ENCODE peak calls at places on chromosomes 11 and 22, in five cellular contexts. C is tibial nerve, N is fibroblast of lung, L is gastrocnemius medialis, Y is fibroblast of the aortic adventitia. S is an unnamed sample.

GRCh38 chr11:95676280-95676679 is 113.3 kb downstream of the FAM76B start:
- DNase-seq in C (no peak), N (no peak), L (no peak), Y (no peak), S (no peak)

GRCh38 chr11:10592331-10592730 is 23.9 kb upstream of the LYVE1 start:
- DNase-seq in C (no peak), N (peak), L (no peak), Y (peak), S (peak)

GRCh38 chr11:102522332-102523207 is 8.0 kb downstream of the MMP7 start:
- DNase-seq in C (no peak), N (no peak), L (no peak), Y (no peak), S (no peak)

GRCh38 chr11:95324826-95325225 is 93.8 kb upstream of the SESN3 start:
- DNase-seq in C (no peak), N (peak), L (no peak), Y (no peak), S (no peak)

GRCh38 chr11:13215157-13215556 is 62.4 kb upstream of the BMAL1 start:
- DNase-seq in C (no peak), N (peak), L (no peak), Y (peak), S (peak)

GRCh38 chr11:13384837-13385417 is 78.1 kb downstream of the BTBD10 start:
- DNase-seq in C (peak), N (peak), L (no peak), Y (peak), S (peak)

GRCh38 chr11:120185678-120186407 is 25.0 kb upstream of the OAF start:
- DNase-seq in C (no peak), N (no peak), L (no peak), Y (no peak), S (no peak)

GRCh38 chr11:121589946-121590537 is 137.3 kb upstream of the SORL1-AS1 start:
- DNase-seq in C (no peak), N (no peak), L (no peak), Y (no peak), S (no peak)

GRCh38 chr11:79055866-79056632 is 384.8 kb downstream of the TENM4 start:
- DNase-seq in C (no peak), N (peak), L (no peak), Y (peak), S (peak)

GRCh38 chr11:121354192-121354591 is 61.6 kb downstream of the SC5D start:
- DNase-seq in C (no peak), N (no peak), L (no peak), Y (no peak), S (no peak)

GRCh38 chr11:70268526-70268925 is 2.0 kb upstream of the PPFIA1 start:
- DNase-seq in C (no peak), N (no peak), L (no peak), Y (no peak), S (no peak)

GRCh38 chr11:2653930-2654739 is 45.7 kb downstream of the KCNQ1OT1 start:
- DNase-seq in C (no peak), N (no peak), L (no peak), Y (no peak), S (no peak)

GRCh38 chr22:25404923-25405853 is 159.3 kb upstream of the GRK3 start:
- DNase-seq in C (peak), N (peak), L (peak), Y (peak), S (peak)

GRCh38 chr22:31442768-31443489 is 43.5 kb downstream of the DRG1 start:
- DNase-seq in C (no peak), N (no peak), L (no peak), Y (no peak), S (no peak)

GRCh38 chr22:39433476-39434242 is 23.2 kb upstream of the MGAT3 start:
- DNase-seq in C (no peak), N (no peak), L (no peak), Y (no peak), S (no peak)

GRCh38 chr11:1966531-1966930 is 19.4 kb downstream of the MRPL23 start:
- DNase-seq in C (no peak), N (no peak), L (peak), Y (no peak), S (no peak)

GRCh38 chr11:118224512-118225180 is at the start of gene JAML:
- DNase-seq in C (no peak), N (no peak), L (no peak), Y (no peak), S (no peak)

GRCh38 chr11:124194696-124195418 is 11.7 kb downstream of the OR10D3 start:
- DNase-seq in C (peak), N (peak), L (no peak), Y (peak), S (peak)

DNA sequence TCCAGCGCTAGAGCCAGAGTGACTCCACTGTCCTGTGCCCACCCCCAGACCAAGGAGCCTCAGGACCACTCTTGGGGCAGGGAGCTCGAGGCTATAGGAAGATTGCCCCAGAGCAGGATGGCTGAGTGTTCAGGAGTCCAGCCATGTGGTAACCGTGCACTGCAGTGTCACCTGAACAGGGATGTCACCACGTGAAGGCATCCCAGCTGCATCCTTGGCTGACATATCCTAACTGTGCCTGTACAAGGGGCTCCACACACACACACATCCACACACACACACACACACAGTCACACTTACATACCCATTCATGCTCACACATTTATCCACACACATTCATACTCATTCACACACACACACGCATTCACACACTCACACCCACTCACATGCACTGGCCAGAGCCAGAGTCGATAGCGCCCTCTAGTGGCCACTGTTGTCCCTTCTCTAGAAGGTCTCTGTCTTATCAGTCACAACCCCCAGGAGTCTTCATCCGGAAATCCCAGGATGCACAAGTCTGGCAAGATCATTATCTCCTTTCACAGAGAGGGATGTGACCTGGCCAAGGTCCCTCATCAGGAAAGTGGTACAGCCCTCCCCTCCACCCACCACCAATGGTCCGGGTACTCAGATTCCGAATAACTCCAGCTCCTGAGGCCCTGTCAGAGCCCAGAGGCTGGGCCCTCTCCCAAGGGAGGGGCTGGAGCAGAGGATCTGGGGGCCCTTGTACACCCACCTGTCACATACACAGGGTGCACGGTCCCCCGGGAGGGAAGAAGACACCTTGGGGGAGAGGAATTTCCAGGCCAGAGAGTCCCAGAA is 55.1 kb downstream of the IGLL5 start:
- DNase-seq in C (peak), N (peak), L (no peak), Y (peak), S (peak)
- TF ChIP-seq CTCF in C (peak), N (peak), L (peak), Y (peak), S (peak)

DNA sequence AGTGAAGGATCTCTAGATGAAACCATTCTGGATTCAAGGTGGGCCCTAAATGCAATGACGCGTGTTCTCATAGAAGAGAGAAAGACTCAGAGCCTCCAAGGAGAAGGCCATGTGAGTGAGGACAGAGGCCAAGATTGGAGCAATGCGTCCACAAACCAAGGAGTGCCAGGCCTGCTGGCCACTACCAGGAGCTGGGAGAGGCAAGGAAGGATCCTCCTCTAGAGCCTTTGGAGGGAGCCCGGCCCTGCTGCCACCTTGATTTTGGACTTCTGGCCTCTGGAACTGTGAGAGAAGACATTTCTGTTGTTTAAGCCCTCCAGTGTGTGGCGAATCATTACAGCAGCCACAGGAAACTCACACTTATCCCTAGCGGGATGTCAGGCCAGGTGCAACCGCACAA is 52.7 kb upstream of the SHANK2 start:
- DNase-seq in C (no peak), N (no peak), L (no peak), Y (no peak), S (no peak)
- TF ChIP-seq CTCF in C (no peak), N (no peak), L (no peak), Y (no peak), S (no peak)

DNA sequence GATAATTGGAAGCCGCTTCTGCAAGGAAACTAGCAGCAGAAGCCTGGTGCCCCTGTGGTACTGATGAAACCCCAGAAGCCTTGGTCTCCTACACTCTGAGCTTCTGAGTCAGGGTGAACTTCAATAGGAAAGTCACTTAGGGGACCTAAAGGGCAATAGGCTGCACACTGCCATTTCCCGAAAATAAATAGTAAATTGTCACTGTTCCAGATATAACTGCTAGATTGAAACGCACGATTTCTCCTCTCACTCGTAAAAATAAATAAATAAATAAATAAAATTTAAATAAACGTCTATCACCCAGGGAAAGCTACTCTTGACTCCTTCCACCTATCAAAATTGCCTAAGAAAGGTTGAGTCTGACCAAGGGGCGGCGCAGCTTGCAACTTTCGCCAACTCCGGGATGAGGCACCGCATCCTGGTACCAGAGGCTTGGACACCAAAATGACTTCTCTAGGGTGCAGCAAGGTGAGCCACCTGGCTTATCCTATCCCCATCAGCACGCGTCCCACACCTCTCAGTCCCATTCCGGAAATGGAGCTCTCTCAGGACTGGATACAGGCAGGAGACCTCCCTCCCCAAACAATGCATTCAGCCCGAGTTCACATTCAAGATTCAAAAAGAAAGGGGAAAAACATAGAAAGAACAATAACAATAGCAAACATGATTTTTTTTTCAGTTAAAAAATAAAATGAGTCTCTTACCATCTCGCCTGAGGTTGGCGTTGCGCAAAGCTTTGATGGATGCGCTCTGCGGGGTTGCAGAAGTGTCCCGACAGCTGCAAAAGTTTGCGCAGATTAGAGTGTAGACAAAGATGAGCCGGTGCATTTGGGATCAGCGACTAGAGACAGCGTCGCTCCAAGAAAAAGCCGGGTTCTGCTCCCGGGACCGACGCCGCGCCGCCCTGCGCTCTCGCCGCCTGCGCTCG is 583 bp downstream of the PDGFD start:
- DNase-seq in C (no peak), N (peak), L (no peak), Y (peak), S (peak)
- TF ChIP-seq CTCF in C (no peak), N (no peak), L (no peak), Y (peak), S (no peak)

GRCh38 chr11:36149538-36150242 is 139.5 kb downstream of the COMMD9 start:
- DNase-seq in C (peak), N (peak), L (peak), Y (peak), S (peak)
- TF ChIP-seq CTCF in C (peak), N (peak), L (no peak), Y (peak), S (peak)

DNA sequence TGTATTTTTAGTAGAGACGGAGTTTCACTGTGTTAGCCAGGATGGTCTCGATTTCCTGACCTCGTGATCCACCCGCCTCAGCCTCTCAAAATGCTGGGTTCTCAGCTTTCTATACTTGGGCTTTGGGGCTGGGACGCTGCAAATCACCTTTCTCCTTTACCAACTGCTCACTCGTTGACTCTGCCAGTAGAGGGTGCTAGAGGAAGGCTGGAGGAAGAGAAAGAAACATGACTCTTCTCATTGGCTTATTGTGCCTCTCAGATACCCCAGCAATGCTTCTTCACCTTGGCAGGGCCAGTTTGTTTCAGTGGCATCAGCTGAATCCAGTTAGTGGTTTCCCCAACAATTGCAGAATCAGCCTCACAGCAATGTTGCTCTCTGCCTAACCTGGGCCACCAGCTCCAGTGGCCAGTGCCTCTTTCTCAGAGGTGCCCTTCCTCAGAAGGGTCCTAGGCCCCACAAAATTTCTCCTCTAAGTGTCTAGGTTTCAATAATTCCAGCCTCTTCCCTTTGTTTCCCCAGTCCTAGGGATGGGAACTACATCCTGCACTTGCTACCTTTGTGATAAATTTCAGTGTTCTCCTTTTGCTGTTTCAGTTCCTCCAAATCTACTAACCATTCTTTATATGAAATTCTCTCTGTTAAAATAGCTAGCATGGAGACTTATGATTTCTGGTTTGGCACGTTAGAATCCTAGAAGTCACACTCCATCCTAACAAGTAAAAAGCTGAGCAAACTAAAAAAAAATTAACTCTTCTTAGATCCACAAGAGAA is 71.5 kb upstream of the VSTM5 start:
- DNase-seq in C (no peak), N (peak), L (no peak), Y (peak), S (peak)
- TF ChIP-seq CTCF in C (no peak), N (peak), L (no peak), Y (peak), S (peak)

GRCh38 chr11:33861911-33862310 is 30.0 kb downstream of the LMO2 start:
- DNase-seq in C (no peak), N (no peak), L (no peak), Y (no peak), S (no peak)

GRCh38 chr11:33860926-33861325 is 30.9 kb downstream of the LMO2 start:
- DNase-seq in C (no peak), N (no peak), L (no peak), Y (no peak), S (no peak)

GRCh38 chr11:33861366-33861765 is 30.5 kb downstream of the LMO2 start:
- DNase-seq in C (no peak), N (no peak), L (no peak), Y (no peak), S (no peak)

GRCh38 chr11:33864479-33864878 is 27.4 kb downstream of the LMO2 start:
- DNase-seq in C (no peak), N (no peak), L (no peak), Y (no peak), S (no peak)

DNA sequence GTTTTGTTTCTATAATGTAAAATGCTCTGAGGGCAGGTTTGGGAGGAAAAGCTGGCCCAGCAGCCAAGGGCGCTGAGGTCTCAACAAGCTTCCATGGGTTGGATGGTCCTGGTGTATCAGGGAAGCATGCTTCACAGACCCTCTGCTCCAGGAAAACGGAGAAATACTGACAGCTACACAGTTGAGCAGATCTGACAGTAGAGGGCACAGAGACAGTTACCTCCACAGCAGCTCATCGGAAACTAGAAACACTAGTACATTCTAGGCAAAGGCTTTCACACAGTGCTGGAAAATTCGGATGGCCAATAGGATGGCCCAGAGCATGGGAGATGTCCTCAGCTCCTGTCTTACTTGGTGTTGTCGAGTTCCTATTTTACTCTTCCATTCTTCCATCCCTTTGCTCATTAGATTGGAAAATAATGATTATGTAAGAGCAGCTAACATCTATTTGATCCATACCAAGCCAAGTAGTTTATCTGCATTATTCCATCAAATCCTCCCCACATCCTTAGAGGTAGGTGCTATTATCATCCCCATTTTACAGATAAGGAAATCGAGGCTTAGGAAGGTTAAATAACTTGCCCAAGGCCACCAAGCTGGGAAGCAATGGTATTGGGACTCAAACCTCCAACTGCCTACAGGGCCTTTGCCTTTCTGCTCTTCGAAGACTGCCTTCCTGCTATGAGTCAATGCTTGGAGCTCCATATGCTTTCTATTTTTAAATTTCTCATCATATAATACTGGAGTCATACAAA is 28.3 kb downstream of the LMO2 start:
- DNase-seq in C (no peak), N (no peak), L (no peak), Y (peak), S (no peak)
- TF ChIP-seq CTCF in C (no peak), N (no peak), L (no peak), Y (no peak), S (no peak)

DNA sequence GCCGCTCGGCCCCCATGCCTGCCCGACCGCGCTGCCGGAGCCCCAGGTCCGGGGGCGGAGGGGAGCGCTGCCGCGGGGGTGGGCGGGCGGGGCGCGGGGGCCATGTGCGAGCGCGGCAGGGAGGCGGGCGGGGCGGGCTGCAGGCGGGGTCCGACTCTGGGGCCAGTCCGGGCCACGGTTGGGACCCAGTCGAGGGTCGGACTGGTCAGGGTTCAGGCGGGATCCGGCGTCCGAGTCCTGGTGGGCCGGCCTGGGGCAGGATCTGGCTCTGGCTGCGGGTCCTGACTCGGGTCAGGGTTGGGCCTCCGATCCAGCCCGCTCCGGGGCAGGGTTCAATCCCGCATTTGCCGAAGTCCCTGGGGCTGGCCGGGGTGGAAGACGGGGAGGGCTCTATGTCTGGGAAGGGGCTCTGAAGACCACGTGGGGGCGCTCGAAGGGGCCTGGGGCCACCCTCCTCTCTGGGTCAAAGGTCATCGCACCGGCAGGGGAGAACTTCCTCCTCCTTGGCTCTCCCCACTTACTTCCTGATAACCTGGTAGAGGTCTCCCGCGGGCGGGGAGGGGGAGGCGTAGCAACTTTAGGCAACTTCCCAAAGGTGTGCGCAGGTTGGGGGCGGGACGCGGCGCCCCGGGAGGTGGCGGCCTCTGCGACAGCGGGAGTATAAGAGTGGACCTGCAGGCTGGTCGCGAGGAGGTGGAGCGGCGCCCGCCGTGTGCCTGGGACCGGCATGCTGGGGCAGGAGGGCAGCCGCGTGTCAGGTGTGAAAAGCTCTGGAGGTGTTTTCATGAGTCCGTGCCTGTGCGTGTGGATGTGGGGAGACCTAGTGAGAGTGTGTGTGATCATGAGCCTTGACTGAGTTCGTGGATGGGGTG is 603 bp downstream of the ESRRA start:
- DNase-seq in C (peak), N (peak), L (peak), Y (no peak), S (peak)
- TF ChIP-seq CTCF in C (no peak), N (peak), L (no peak), Y (no peak), S (no peak)